ENCODE peak calls at places on chromosomes 5 and 9, in seven cellular contexts. K, E, M, H, W, Z and L are unnamed samples.

GRCh38 chr5:146565764-146566163 is 49.8 kb upstream of the GPR151 start:
- DNase-seq in K (peak), E (no peak), M (peak), H (peak), W (peak), Z (no peak), L (peak)

GRCh38 chr5:88045931-88046461 is 222.6 kb downstream of the TMEM161B start:
- DNase-seq in K (no peak), E (no peak), M (no peak), H (no peak), W (no peak), Z (no peak), L (no peak)

GRCh38 chr9:121363586-121363961 is 6.5 kb downstream of the STOM start:
- DNase-seq in K (no peak), E (no peak), M (no peak), H (no peak), W (no peak), Z (no peak), L (no peak)

GRCh38 chr5:131587541-131587940 is 47.5 kb downstream of the RAPGEF6 start:
- DNase-seq in K (no peak), E (no peak), M (no peak), H (no peak), W (no peak), Z (no peak), L (no peak)

GRCh38 chr5:139014726-139015125 is 139.6 kb upstream of the LRRTM2 start:
- DNase-seq in K (no peak), E (no peak), M (no peak), H (no peak), W (no peak), Z (no peak), L (no peak)

GRCh38 chr5:16536246-16536645 is 70.6 kb upstream of the ZNF622 start:
- DNase-seq in K (no peak), E (no peak), M (no peak), H (peak), W (no peak), Z (no peak), L (no peak)

GRCh38 chr5:172440486-172440885 is 13.8 kb downstream of the SH3PXD2B start:
- DNase-seq in K (no peak), E (no peak), M (no peak), H (no peak), W (no peak), Z (no peak), L (no peak)

GRCh38 chr9:70409280-70409679 is 5.2 kb downstream of the KLF9 start:
- DNase-seq in K (no peak), E (no peak), M (no peak), H (no peak), W (no peak), Z (no peak), L (no peak)

GRCh38 chr9:138053996-138054752 is 176.6 kb downstream of the CACNA1B start:
- DNase-seq in K (no peak), E (no peak), M (no peak), H (no peak), W (no peak), Z (no peak), L (peak)

GRCh38 chr5:29367176-29367833 is 1826.2 kb upstream of the CDH6 start:
- DNase-seq in K (no peak), E (no peak), M (no peak), H (peak), W (no peak), Z (no peak), L (no peak)

GRCh38 chr9:129336601-129337286 is 158.7 kb upstream of the IER5L start:
- DNase-seq in K (no peak), E (no peak), M (no peak), H (no peak), W (peak), Z (no peak), L (no peak)

GRCh38 chr5:105659396-105659795 is 2011.3 kb downstream of the EFNA5 start:
- DNase-seq in K (no peak), E (no peak), M (no peak), H (no peak), W (no peak), Z (no peak), L (no peak)

GRCh38 chr5:96601811-96602244 is 60.3 kb upstream of the CAST start:
- DNase-seq in K (peak), E (peak), M (peak), H (peak), W (peak), Z (no peak), L (peak)
- TF ChIP-seq JUND in K (no peak), E (no peak), M (no peak), H (no peak), W (no peak), Z (no peak), L (no peak)

GRCh38 chr5:157280927-157281326 is 15.0 kb downstream of the CYFIP2 start:
- DNase-seq in K (no peak), E (no peak), M (peak), H (no peak), W (no peak), Z (no peak), L (no peak)
- TF ChIP-seq JUND in K (no peak), E (no peak), M (peak), H (no peak), W (no peak), Z (no peak), L (no peak)

GRCh38 chr9:133729646-133730281 is 8.4 kb downstream of the SARDH start:
- DNase-seq in K (no peak), E (no peak), M (peak), H (no peak), W (no peak), Z (no peak), L (peak)
- TF ChIP-seq JUND in K (no peak), E (no peak), M (no peak), H (no peak), W (no peak), Z (no peak), L (no peak)

DNA sequence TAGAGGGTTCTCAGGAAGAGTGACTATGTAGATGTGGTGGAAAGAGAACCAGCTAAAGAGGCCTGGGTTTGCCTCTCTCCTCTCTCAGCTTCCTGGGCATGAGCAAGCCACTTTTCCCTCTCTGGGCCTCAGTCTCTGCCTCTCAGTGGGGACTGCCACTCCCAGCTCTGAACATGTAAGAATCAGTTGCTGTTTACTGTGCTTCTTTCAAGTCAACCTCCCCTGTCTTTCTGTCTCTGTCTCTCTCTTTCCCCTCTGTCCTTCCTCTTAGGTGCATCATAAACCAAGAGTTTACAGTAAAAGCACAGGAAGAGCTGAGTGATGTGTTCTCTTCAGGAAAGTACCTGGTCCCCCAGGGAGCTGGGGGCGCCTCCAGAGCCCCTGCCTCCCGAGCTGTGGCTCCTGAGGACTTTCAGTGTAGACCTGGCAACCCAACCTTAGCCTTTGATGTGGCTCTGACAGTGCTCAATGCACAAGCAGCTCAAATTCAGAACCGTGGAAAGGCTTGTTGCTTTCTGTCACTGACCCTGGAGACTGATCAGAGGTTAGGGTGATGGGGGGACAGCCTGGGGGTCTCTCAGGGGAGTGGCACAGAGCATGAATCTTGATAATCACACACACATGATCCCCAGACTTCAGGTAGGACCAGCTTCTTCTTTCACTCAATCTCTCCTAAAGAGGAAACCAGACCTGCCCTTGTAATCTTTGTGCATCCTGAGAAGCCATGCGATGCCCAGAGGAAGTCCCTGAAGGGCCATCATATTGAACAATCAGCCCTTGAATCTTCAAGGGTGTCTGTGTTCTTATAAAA is 59.4 kb upstream of the TNFSF8 start:
- DNase-seq in K (no peak), E (peak), M (no peak), H (no peak), W (no peak), Z (no peak), L (no peak)
- TF ChIP-seq JUND in K (no peak), E (no peak), M (no peak), H (no peak), W (no peak), Z (no peak), L (no peak)

DNA sequence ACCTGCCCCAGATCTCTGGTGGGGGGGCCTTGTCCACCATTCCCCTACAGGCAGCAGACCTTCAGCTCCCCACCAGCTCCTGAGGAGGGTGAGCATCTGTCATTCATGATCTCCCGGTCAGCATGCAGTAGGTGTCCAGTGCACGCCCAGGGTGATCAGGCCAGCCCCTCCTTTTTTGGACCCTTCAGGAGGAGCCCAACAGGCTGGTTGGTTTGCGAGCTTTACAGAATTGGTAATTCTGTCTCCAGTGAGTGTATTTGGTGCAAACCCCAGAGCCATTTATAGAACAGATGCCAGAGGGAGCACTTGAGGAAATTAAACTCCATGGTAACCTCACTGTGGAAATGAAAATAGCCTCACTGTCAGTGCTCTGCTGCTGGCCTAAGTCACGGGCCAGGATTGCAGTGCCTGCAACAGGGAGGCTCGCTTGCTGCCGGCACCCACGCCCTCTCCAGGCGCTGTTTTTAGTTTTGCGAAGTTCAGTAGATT is 23.4 kb downstream of the WNK2 start:
- DNase-seq in K (no peak), E (no peak), M (peak), H (no peak), W (no peak), Z (no peak), L (no peak)
- TF ChIP-seq JUND in K (no peak), E (no peak), M (no peak), H (no peak), W (no peak), Z (no peak), L (no peak)

DNA sequence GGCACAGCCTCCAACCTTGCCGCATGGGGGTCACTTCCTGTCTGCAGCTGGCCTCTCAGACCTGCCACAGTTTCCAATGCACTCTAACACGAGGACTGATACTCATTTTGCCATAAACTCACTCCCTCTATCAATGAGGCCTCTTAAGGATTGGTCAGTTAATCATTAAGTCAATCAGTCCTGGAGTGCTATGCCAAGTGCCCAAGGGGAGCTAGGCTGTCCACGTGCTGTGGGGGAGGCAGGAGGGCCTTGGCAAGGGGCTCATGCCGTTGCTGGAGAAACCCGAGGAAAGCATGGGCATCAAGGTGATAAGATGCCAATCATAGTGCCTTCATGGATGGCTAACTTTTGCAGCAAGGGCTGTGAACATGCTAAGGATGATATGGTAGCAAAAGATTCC is 1.7 kb upstream of the ALDH1B1 start:
- DNase-seq in K (no peak), E (no peak), M (no peak), H (no peak), W (no peak), Z (no peak), L (no peak)
- TF ChIP-seq JUND in K (no peak), E (no peak), M (no peak), H (no peak), W (no peak), Z (no peak), L (no peak)

GRCh38 chr5:179732918-179733763 is 519 bp downstream of the MAML1 start:
- DNase-seq in K (no peak), E (no peak), M (peak), H (no peak), W (peak), Z (no peak), L (peak)
- TF ChIP-seq JUND in K (no peak), E (no peak), M (no peak), H (no peak), W (no peak), Z (no peak), L (no peak)

GRCh38 chr9:36144322-36145206 is 8.0 kb downstream of the GLIPR2 start:
- DNase-seq in K (no peak), E (no peak), M (no peak), H (peak), W (no peak), Z (no peak), L (no peak)
- TF ChIP-seq JUND in K (no peak), E (no peak), M (no peak), H (no peak), W (no peak), Z (no peak), L (no peak)

GRCh38 chr5:157571357-157571827 is 4.2 kb downstream of the ADAM19 start:
- DNase-seq in K (no peak), E (peak), M (no peak), H (no peak), W (no peak), Z (peak), L (no peak)

GRCh38 chr5:157578079-157578780 is 2.7 kb upstream of the ADAM19 start:
- DNase-seq in K (no peak), E (no peak), M (no peak), H (no peak), W (no peak), Z (no peak), L (no peak)

GRCh38 chr5:157576678-157577077 is 1.1 kb upstream of the ADAM19 start:
- DNase-seq in K (no peak), E (no peak), M (no peak), H (no peak), W (no peak), Z (no peak), L (no peak)

GRCh38 chr5:157575096-157575872 is at the start of gene ADAM19:
- DNase-seq in K (no peak), E (no peak), M (peak), H (no peak), W (peak), Z (peak), L (no peak)

GRCh38 chr5:157574456-157575095 is 999 bp downstream of the ADAM19 start:
- DNase-seq in K (no peak), E (no peak), M (no peak), H (no peak), W (no peak), Z (no peak), L (no peak)
- TF ChIP-seq JUND in K (no peak), E (no peak), M (no peak), H (no peak), W (no peak), Z (no peak), L (no peak)

GRCh38 chr5:54571462-54571861 is 53.9 kb downstream of the SNX18 start:
- DNase-seq in K (no peak), E (no peak), M (no peak), H (no peak), W (no peak), Z (peak), L (no peak)
- TF ChIP-seq JUND in K (no peak), E (no peak), M (no peak), H (no peak), W (no peak), Z (no peak), L (no peak)